ENCODE peak calls at places on chromosomes 12 and 14, in six cellular contexts. W is GM20000, E is NCI-H1694, H is neural progenitor cell, T is T47D, Y is HEK293T. G is an unnamed sample.

GRCh38 chr12:133107121-133107520 is 23.0 kb downstream of the ZNF891 start:
- DNase-seq in W (no peak), E (no peak), H (no peak), T (no peak), Y (no peak), G (no peak)

GRCh38 chr12:2306012-2306411 is 253.2 kb downstream of the CACNA1C start:
- DNase-seq in W (no peak), E (peak; percentile 40), H (peak; percentile 68), T (no peak), Y (no peak), G (no peak)

GRCh38 chr14:81927069-81927468 is 393.4 kb upstream of the SEL1L start:
- DNase-seq in W (no peak), E (no peak), H (peak; percentile 26), T (no peak), Y (no peak), G (no peak)

GRCh38 chr12:118853634-118854033 is 127.7 kb upstream of the SRRM4 start:
- DNase-seq in W (no peak), E (peak; percentile 82), H (peak; percentile 25), T (no peak), Y (no peak), G (no peak)

GRCh38 chr14:105201928-105202513 is 20.9 kb upstream of the NUDT14 start:
- DNase-seq in W (peak; percentile 65), E (no peak), H (peak; percentile 50), T (no peak), Y (no peak), G (no peak)

GRCh38 chr12:39145175-39145999 is 240.0 kb upstream of the CPNE8 start:
- DNase-seq in W (peak; percentile 71), E (no peak), H (peak; percentile 35), T (no peak), Y (no peak), G (no peak)

GRCh38 chr12:58967551-58967950 is 47.2 kb upstream of the LRIG3 start:
- DNase-seq in W (no peak), E (no peak), H (no peak), T (no peak), Y (no peak), G (no peak)

GRCh38 chr12:1531654-1532366 is 62.6 kb downstream of the FBXL14 start:
- DNase-seq in W (peak; percentile 64), E (no peak), H (no peak), T (peak; percentile 32), Y (no peak), G (no peak)

GRCh38 chr14:103128631-103129300 is 5.5 kb downstream of the TNFAIP2 start:
- DNase-seq in W (no peak), E (no peak), H (no peak), T (no peak), Y (no peak), G (no peak)

G was measured in HepG2.